ENCODE peak calls at places on chromosomes 11 and 22, in ten cellular contexts. M is IMR-90; B is gastrocnemius medialis; E is CD8-positive, alpha-beta T cell; Z is heart right ventricle; G is coronary artery; V is tibial artery; O is WERI-Rb-1; U is colonic mucosa; F is CD4-positive, alpha-beta T cell. L is an unnamed sample.

GRCh38 chr11:78350101-78350645 is 67.4 kb downstream of the GAB2 start:
- DNase-seq in M (peak; percentile 55), B (no peak), E (no peak), Z (peak; percentile 35), G (no peak), V (no peak), O (peak; percentile 35), U (peak; percentile 37), F (no peak), L (peak; percentile 72)

GRCh38 chr11:120168960-120169681 is 31.2 kb upstream of the TRIM29 start:
- DNase-seq in M (peak; percentile 45), B (no peak), E (peak; percentile 34), Z (peak; percentile 44), G (peak; percentile 77), V (no peak), O (peak; percentile 74), U (peak; percentile 73), F (peak; percentile 38), L (peak; percentile 17)

GRCh38 chr11:66659785-66660184 is 17.9 kb downstream of the RBM4B start:
- DNase-seq in M (no peak), B (no peak), E (no peak), Z (no peak), G (no peak), V (no peak), O (no peak), U (no peak), F (no peak), L (no peak)

GRCh38 chr11:80958966-80959365 is 1518.1 kb upstream of the TENM4 start:
- DNase-seq in M (no peak), B (no peak), E (no peak), Z (no peak), G (no peak), V (no peak), O (no peak), U (no peak), F (no peak), L (no peak)

GRCh38 chr22:42330953-42331525 is 60.6 kb upstream of the TCF20 start:
- DNase-seq in M (no peak), B (no peak), E (no peak), Z (no peak), G (no peak), V (no peak), O (no peak), U (peak; percentile 58), F (no peak), L (peak; percentile 88)

GRCh38 chr11:100833276-100833675 is 146.2 kb downstream of the ARHGAP42 start:
- DNase-seq in M (no peak), B (no peak), E (no peak), Z (no peak), G (no peak), V (no peak), O (no peak), U (no peak), F (no peak), L (no peak)

GRCh38 chr22:43275545-43275981 is 67.6 kb downstream of the SCUBE1 start:
- DNase-seq in M (peak; percentile 60), B (no peak), E (no peak), Z (no peak), G (no peak), V (no peak), O (no peak), U (no peak), F (no peak), L (no peak)

GRCh38 chr11:74462631-74463030 is 4.7 kb downstream of the KCNE3 start:
- DNase-seq in M (no peak), B (no peak), E (no peak), Z (no peak), G (no peak), V (no peak), O (no peak), U (no peak), F (no peak), L (no peak)

GRCh38 chr22:46971141-46971775 is 208.8 kb downstream of the TBC1D22A start:
- DNase-seq in M (peak; percentile 83), B (no peak), E (no peak), Z (peak; percentile 56), G (peak; percentile 70), V (no peak), O (no peak), U (no peak), F (no peak), L (no peak)

GRCh38 chr22:36397767-36398093 is 10.0 kb upstream of the MYH9 start:
- DNase-seq in M (no peak), B (no peak), E (no peak), Z (no peak), G (no peak), V (no peak), O (no peak), U (no peak), F (no peak), L (no peak)
- H3K27ac ChIP-seq in M (peak overlapping the region; percentile 24), B (no peak overlapping the region), E (no peak overlapping the region), Z (no peak overlapping the region), G (no peak overlapping the region), V (no peak overlapping the region), O (no peak overlapping the region), U (no peak overlapping the region), F (no peak overlapping the region), L (no peak overlapping the region)

DNA sequence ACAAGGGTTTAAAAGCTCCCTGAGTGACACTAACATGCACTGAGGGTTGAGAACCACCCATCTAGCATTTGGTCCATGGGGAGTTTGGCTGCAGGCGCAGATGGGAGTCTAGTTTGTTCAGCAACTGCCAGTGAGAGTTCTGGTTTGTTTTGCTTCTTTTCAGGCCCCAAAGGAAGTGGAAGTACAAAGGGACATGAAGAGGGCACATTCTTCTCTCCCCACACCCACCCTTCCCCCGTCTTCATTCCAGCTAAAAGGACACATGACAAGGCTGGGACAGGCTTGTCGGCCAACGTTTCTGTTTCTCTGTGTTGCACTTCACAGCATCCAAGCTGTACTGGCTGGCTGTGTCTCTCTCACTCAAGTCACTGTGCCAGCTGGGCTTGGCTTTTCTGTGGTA is 8.2 kb upstream of the ENDOD1 start:
- DNase-seq in M (no peak), B (no peak), E (no peak), Z (peak; percentile 14), G (peak; percentile 91), V (peak; percentile 86), O (no peak), U (no peak), F (no peak), L (peak; percentile 7)
- H3K27ac ChIP-seq in M (no peak overlapping the region), B (no peak overlapping the region), E (no peak overlapping the region), Z (peak overlapping the region; percentile 69), G (peak overlapping the region; percentile 86), V (peak overlapping the region; percentile 73), O (no peak overlapping the region), U (no peak overlapping the region), F (no peak overlapping the region), L (no peak overlapping the region)

GRCh38 chr11:8732748-8733241 is 50.2 kb downstream of the RPL27A start:
- DNase-seq in M (peak; percentile 80), B (peak; percentile 41), E (no peak), Z (peak; percentile 73), G (peak; percentile 94), V (peak; percentile 84), O (no peak), U (no peak), F (no peak), L (peak; percentile 19)
- H3K27ac ChIP-seq in M (peak overlapping the region; percentile 72), B (peak overlapping the region; percentile 74), E (no peak overlapping the region), Z (peak overlapping the region; percentile 69), G (peak overlapping the region; percentile 86), V (peak overlapping the region; percentile 66), O (no peak overlapping the region), U (peak overlapping the region; percentile 15), F (no peak overlapping the region), L (no peak overlapping the region)

DNA sequence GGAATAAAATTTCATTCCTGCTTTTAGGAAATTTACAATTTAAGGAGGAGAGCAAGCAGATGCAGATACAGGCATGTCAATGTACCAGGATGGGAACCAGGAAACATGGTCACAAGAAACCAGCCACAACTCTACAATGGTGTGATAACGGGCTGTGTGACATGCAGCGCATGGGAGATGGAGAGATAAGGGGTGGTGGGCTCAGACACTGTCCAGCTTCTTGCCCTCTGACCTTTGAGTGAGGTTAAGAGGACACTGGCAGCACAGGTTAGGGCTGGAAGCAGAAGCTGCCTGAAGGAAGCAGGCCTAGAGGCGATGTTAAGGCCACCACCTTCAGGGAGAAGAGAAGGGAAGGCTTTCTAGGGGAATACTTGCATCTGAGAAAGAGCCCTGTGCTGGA is 2.3 kb upstream of the SORL1-AS1 start:
- DNase-seq in M (no peak), B (no peak), E (no peak), Z (no peak), G (no peak), V (no peak), O (no peak), U (no peak), F (no peak), L (no peak)
- H3K27ac ChIP-seq in M (no peak overlapping the region), B (no peak overlapping the region), E (no peak overlapping the region), Z (no peak overlapping the region), G (no peak overlapping the region), V (no peak overlapping the region), O (no peak overlapping the region), U (no peak overlapping the region), F (peak overlapping the region; percentile 88), L (no peak overlapping the region)

GRCh38 chr11:107564877-107565218 is 687 bp downstream of the ALKBH8 start:
- DNase-seq in M (no peak), B (no peak), E (no peak), Z (no peak), G (no peak), V (no peak), O (no peak), U (no peak), F (no peak), L (no peak)

GRCh38 chr11:107561688-107562087 is 3.8 kb downstream of the ALKBH8 start:
- DNase-seq in M (peak; percentile 34), B (no peak), E (no peak), Z (no peak), G (no peak), V (no peak), O (no peak), U (no peak), F (no peak), L (no peak)

GRCh38 chr11:107563702-107564101 is 1.8 kb downstream of the ALKBH8 start:
- DNase-seq in M (peak; percentile 66), B (peak; percentile 17), E (no peak), Z (peak; percentile 30), G (no peak), V (peak; percentile 32), O (peak; percentile 30), U (peak; percentile 35), F (peak; percentile 35), L (peak; percentile 26)

GRCh38 chr11:107565219-107565937 is at the start of gene ALKBH8:
- DNase-seq in M (peak; percentile 58), B (peak; percentile 59), E (peak; percentile 68), Z (peak; percentile 81), G (peak; percentile 76), V (peak; percentile 76), O (peak; percentile 76), U (peak; percentile 83), F (peak; percentile 72), L (peak; percentile 65)

GRCh38 chr11:107562647-107563208 is 2.8 kb downstream of the ALKBH8 start:
- DNase-seq in M (peak; percentile 91), B (no peak), E (no peak), Z (no peak), G (no peak), V (no peak), O (no peak), U (no peak), F (no peak), L (no peak)
- H3K27ac ChIP-seq in M (peak overlapping the region; percentile 48), B (peak overlapping the region; percentile 88), E (no peak overlapping the region), Z (no peak overlapping the region), G (no peak overlapping the region), V (no peak overlapping the region), O (no peak overlapping the region), U (no peak overlapping the region), F (no peak overlapping the region), L (no peak overlapping the region)